ENCODE peak calls at places on chromosome 10, in four cellular contexts. I is HepG2, B is H1, F is GM12878. K is an unnamed sample.

GRCh38 chr10:133544506-133544905 is 17.3 kb downstream of the CYP2E1 start:
- DNase-seq in I (no peak), B (no peak), F (no peak), K (no peak)

GRCh38 chr10:19651549-19651948 is 164.7 kb upstream of the PLXDC2 start:
- DNase-seq in I (no peak), B (no peak), F (no peak), K (no peak)

GRCh38 chr10:26448706-26449435 is 10.7 kb downstream of the APBB1IP start:
- DNase-seq in I (no peak), B (no peak), F (peak; percentile 84), K (no peak)

GRCh38 chr10:98217793-98218192 is 50.2 kb downstream of the LOXL4 start:
- DNase-seq in I (no peak), B (no peak), F (no peak), K (no peak)

GRCh38 chr10:34297551-34298370 is 517.3 kb downstream of the PARD3 start:
- DNase-seq in I (peak; percentile 85), B (no peak), F (no peak), K (no peak)

GRCh38 chr10:30718877-30719268 is 89.3 kb upstream of the LYZL2 start:
- DNase-seq in I (no peak), B (no peak), F (no peak), K (no peak)

GRCh38 chr10:86645111-86645445 is 9.3 kb upstream of the OPN4 start:
- DNase-seq in I (no peak), B (no peak), F (no peak), K (no peak)

GRCh38 chr10:7819126-7819470 is 793 bp downstream of the TAF3 start:
- DNase-seq in I (peak; percentile 51), B (peak; percentile 50), F (no peak), K (no peak)

GRCh38 chr10:28765641-28766040 is 88.3 kb downstream of the BAMBI start:
- DNase-seq in I (no peak), B (peak; percentile 16), F (no peak), K (no peak)

GRCh38 chr10:11424456-11425287 is 186.8 kb downstream of the USP6NL start:
- DNase-seq in I (peak; percentile 39), B (peak; percentile 73), F (no peak), K (peak; percentile 49)

GRCh38 chr10:121481222-121481621 is 117.0 kb downstream of the FGFR2 start:
- DNase-seq in I (no peak), B (no peak), F (no peak), K (no peak)

GRCh38 chr10:103450201-103450695 is 1.9 kb downstream of the CALHM2 start:
- DNase-seq in I (no peak), B (no peak), F (no peak), K (no peak)

GRCh38 chr10:67912330-67912946 is 28.0 kb downstream of the SIRT1 start:
- DNase-seq in I (no peak), B (no peak), F (no peak), K (no peak)

GRCh38 chr10:1513221-1513620 is 224.1 kb downstream of the ADARB2 start:
- DNase-seq in I (no peak), B (no peak), F (no peak), K (no peak)

GRCh38 chr10:75400769-75401568 is 595 bp downstream of the ZNF503 start:
- DNase-seq in I (no peak), B (peak; percentile 70), F (no peak), K (no peak)

GRCh38 chr10:79285315-79286185 is 61.7 kb upstream of the PPIF start:
- DNase-seq in I (no peak), B (no peak), F (peak; percentile 91), K (no peak)

GRCh38 chr10:130012129-130012528 is 48.1 kb upstream of the EBF3 start:
- DNase-seq in I (no peak), B (no peak), F (no peak), K (no peak)

GRCh38 chr10:88131561-88132139 is 268.2 kb downstream of the PTEN start:
- DNase-seq in I (no peak), B (no peak), F (no peak), K (no peak)

GRCh38 chr10:113524539-113525490 is 28.0 kb upstream of the HABP2 start:
- DNase-seq in I (no peak), B (no peak), F (no peak), K (no peak)

GRCh38 chr10:15704581-15704968 is 15.1 kb downstream of the ITGA8 start:
- DNase-seq in I (no peak), B (no peak), F (no peak), K (no peak)

GRCh38 chr10:80204801-80205477 is 398 bp downstream of the ANXA11 start:
- DNase-seq in I (no peak), B (no peak), F (no peak), K (no peak)

GRCh38 chr10:31358688-31359330 is 39.8 kb downstream of the ZEB1 start:
- DNase-seq in I (no peak), B (no peak), F (no peak), K (no peak)

GRCh38 chr10:48670978-48671913 is 13.4 kb upstream of the WDFY4 start:
- DNase-seq in I (no peak), B (peak; percentile 63), F (no peak), K (no peak)

GRCh38 chr10:113665806-113666354 is 2.0 kb upstream of the NRAP start:
- DNase-seq in I (no peak), B (no peak), F (no peak), K (no peak)

GRCh38 chr10:52652431-52653220 is 120.0 kb downstream of the MBL2 start:
- DNase-seq in I (no peak), B (no peak), F (no peak), K (no peak)

GRCh38 chr10:3333426-3333825 is 160.8 kb upstream of the PITRM1 start:
- DNase-seq in I (no peak), B (no peak), F (no peak), K (no peak)

GRCh38 chr10:59465089-59465488 is 102.7 kb upstream of the FAM13C start:
- DNase-seq in I (peak; percentile 4), B (no peak), F (no peak), K (no peak)

GRCh38 chr10:26468291-26468690 is 30.1 kb downstream of the APBB1IP start:
- DNase-seq in I (peak; percentile 41), B (no peak), F (no peak), K (no peak)

GRCh38 chr10:128051548-128051947 is 74.7 kb downstream of the MKI67 start:
- DNase-seq in I (no peak), B (no peak), F (no peak), K (no peak)

GRCh38 chr10:15254808-15255655 is 86.5 kb upstream of the NMT2 start:
- DNase-seq in I (no peak), B (no peak), F (no peak), K (no peak)

GRCh38 chr10:62585211-62585758 is 211.1 kb downstream of the ZNF365 start:
- DNase-seq in I (no peak), B (no peak), F (no peak), K (no peak)

GRCh38 chr10:35488228-35488627 is 116.9 kb upstream of the GJD4 start:
- DNase-seq in I (no peak), B (no peak), F (no peak), K (no peak)

GRCh38 chr10:101840741-101841453 is 2.7 kb downstream of the KCNIP2 start:
- DNase-seq in I (peak; percentile 62), B (peak; percentile 96), F (no peak), K (no peak)

GRCh38 chr10:109931153-109931552 is 7.8 kb upstream of the XPNPEP1 start:
- DNase-seq in I (no peak), B (no peak), F (no peak), K (no peak)
- TF ChIP-seq SUZ12 in I (no peak), B (no peak), F (no peak), K (no peak)

GRCh38 chr10:95257849-95258248 is 33.0 kb downstream of the PDLIM1 start:
- DNase-seq in I (no peak), B (peak; percentile 16), F (no peak), K (no peak)

GRCh38 chr10:95261926-95262325 is 28.9 kb downstream of the PDLIM1 start:
- DNase-seq in I (no peak), B (peak; percentile 35), F (no peak), K (no peak)

GRCh38 chr10:95260909-95261552 is 29.8 kb downstream of the PDLIM1 start:
- DNase-seq in I (no peak), B (peak; percentile 28), F (no peak), K (no peak)

GRCh38 chr10:95262763-95263518 is 27.9 kb downstream of the PDLIM1 start:
- DNase-seq in I (peak; percentile 81), B (peak; percentile 27), F (no peak), K (no peak)

DNA sequence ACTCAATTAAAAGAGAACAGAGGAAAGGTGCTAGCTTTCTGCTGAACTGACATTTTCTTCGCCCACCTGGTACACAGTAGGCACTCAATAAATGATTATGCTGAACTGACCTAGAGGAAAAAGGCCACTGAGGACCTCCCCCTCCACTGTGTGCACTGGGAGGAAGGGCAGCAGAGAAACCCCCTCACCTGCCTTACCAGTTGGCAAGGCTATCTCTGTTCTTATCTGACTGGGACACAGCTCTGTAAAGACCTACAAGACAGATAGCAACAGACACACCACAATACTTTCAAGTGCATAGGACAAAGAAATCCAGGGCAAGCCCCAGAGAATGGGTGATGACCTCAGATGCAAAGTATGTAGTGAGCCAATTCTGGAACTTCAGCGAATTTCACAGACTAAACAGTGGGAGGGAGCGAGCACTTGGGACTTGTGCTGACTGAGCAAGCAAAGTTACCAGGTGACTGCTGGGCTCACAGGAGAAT is 30.4 kb downstream of the PDLIM1 start:
- DNase-seq in I (peak; percentile 84), B (peak; percentile 28), F (no peak), K (no peak)
- H3K36me3 ChIP-seq in I (peaks cover 25% of the 10 kb centered on the region), B (peaks cover 77% of the 10 kb centered on the region), F (peaks cover 63% of the 10 kb centered on the region), K (peaks cover 59% of the 10 kb centered on the region)

DNA sequence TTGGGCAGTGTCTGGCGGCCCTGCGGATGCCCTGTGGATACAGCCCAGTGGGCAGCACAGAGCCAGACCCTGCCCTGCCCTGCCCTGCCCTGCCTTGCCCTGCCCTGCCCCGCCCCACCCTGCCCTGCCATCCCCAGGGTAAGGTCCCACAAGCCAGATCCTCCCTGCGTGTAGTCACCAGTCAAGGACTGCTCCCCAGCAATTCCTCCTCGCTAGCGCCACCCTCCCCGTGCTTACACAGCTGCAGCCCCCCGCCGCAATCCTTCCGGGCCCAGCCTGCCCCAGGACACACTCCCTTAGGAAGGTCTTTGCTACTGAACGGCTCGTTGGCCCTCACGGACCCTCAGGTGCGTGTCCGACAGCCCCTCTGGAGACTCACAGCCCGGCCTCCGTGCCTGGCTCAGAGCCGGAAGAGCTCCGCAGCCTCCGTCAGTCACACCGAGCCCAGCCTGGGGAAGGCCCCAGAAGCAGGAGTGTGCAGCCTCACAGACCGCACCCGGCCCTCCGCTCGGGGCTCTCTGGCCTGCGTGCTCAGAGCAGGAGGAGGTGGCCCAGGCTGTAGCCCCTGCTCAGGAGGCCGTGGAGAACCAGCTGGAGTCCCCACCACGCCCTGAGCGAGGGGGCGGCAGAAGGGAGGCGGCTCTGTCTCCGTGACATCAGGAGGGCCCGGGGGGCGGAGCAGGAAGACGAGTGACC is 68.3 kb downstream of the PWWP2B start:
- DNase-seq in I (no peak), B (no peak), F (no peak), K (no peak)
- TF ChIP-seq YY1 in I (no peak), B (no peak), F (no peak), K (no peak)

DNA sequence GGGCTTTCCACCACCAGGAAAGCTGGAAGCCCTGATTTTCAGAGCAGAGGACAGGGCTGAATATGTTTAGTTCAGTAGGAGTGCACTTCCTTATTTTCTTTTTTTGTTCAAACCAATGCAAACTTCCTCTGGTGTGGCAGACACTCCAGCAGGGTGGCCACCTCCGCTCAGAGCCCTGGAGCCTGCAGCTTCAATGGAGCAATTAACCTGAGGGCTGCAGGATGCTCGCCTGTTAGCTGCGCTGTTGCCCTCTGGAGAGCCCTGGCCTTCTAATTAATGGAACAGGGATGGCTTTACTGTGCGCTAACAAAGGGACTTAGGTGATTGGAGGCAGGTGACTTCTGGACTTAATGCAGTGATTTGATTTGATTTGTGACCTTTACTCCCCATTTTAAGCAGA is 122.8 kb upstream of the CTBP2 start:
- DNase-seq in I (no peak), B (no peak), F (no peak), K (no peak)
- TF ChIP-seq SUZ12 in I (no peak), B (no peak), F (no peak), K (no peak)

GRCh38 chr10:119834188-119834587 is 38.5 kb downstream of the MCMBP start:
- DNase-seq in I (no peak), B (no peak), F (no peak), K (no peak)
- H3K36me3 ChIP-seq in I (peaks cover 25% of the 10 kb centered on the region), B (peaks cover 89% of the 10 kb centered on the region), F (peaks cover 49% of the 10 kb centered on the region), K (peaks cover 98% of the 10 kb centered on the region)